ENCODE peak calls at places on chromosomes 2 and 18, in four cellular contexts. Y, M, F and S are unnamed samples.

GRCh38 chr2:42117923-42118758 is 51.0 kb upstream of the EML4 start:
- DNase-seq in Y (no peak), M (peak), F (peak), S (no peak)

GRCh38 chr2:47128705-47129104 is 26.4 kb downstream of the STPG4 start:
- DNase-seq in Y (no peak), M (no peak), F (no peak), S (no peak)

GRCh38 chr2:158197940-158198339 is 96.3 kb downstream of the UPP2 start:
- DNase-seq in Y (no peak), M (no peak), F (no peak), S (no peak)

GRCh38 chr2:203734276-203734983 is 28.0 kb downstream of the CD28 start:
- DNase-seq in Y (no peak), M (no peak), F (no peak), S (no peak)

GRCh38 chr2:116133563-116133962 is 1680.9 kb upstream of the DDX18 start:
- DNase-seq in Y (no peak), M (no peak), F (no peak), S (no peak)

GRCh38 chr2:101064868-101065549 is 62.9 kb downstream of the RPL31 start:
- DNase-seq in Y (no peak), M (peak), F (no peak), S (peak)

GRCh38 chr2:222319576-222320440 is 21.0 kb upstream of the PAX3 start:
- DNase-seq in Y (peak), M (peak), F (no peak), S (peak)

GRCh38 chr18:65762556-65762955 is 11.7 kb downstream of the CDH7 start:
- DNase-seq in Y (no peak), M (no peak), F (no peak), S (no peak)

GRCh38 chr18:58754544-58755068 is 83.3 kb downstream of the MALT1 start:
- DNase-seq in Y (no peak), M (peak), F (no peak), S (no peak)

GRCh38 chr2:219726916-219727315 is 99.5 kb downstream of the SLC4A3 start:
- DNase-seq in Y (no peak), M (no peak), F (no peak), S (no peak)

GRCh38 chr2:156464106-156464505 is 27.9 kb downstream of the GPD2 start:
- DNase-seq in Y (no peak), M (peak), F (no peak), S (no peak)

GRCh38 chr18:80192653-80193385 is 54.5 kb downstream of the PARD6G start:
- DNase-seq in Y (no peak), M (no peak), F (no peak), S (no peak)

GRCh38 chr18:48875314-48875941 is 75.3 kb downstream of the SMAD7 start:
- DNase-seq in Y (no peak), M (no peak), F (no peak), S (no peak)

GRCh38 chr2:206936006-206936405 is 3.3 kb upstream of the CPO start:
- DNase-seq in Y (no peak), M (no peak), F (no peak), S (no peak)

GRCh38 chr2:197453914-197454398 is 604 bp downstream of the COQ10B start:
- DNase-seq in Y (peak), M (peak), F (peak), S (peak)